ENCODE peak calls at places on chromosomes 3 and 15, in six cellular contexts. One of them, this sample, is unnamed.

GRCh38 chr3:177827517-177828249 is 630.4 kb upstream of the TBL1XR1 start:
- DNase-seq in BJ: peak
- DNase-seq in activated B cell treated with CpG ODN at 0.5 μM for 24 hours: no peak
- DNase-seq in fibroblast of villous mesenchyme: peak
- DNase-seq in endothelial cell: no peak
- DNase-seq in left ventricle myocardium inferior: no peak
- DNase-seq in this sample: peak

GRCh38 chr15:78714890-78715289 is 73.9 kb upstream of the CHRNB4 start:
- DNase-seq in BJ: no peak
- DNase-seq in activated B cell treated with CpG ODN at 0.5 μM for 24 hours: no peak
- DNase-seq in fibroblast of villous mesenchyme: no peak
- DNase-seq in endothelial cell: no peak
- DNase-seq in left ventricle myocardium inferior: no peak
- DNase-seq in this sample: no peak

GRCh38 chr3:185549651-185550111 is 2.7 kb downstream of the LIPH start:
- DNase-seq in BJ: no peak
- DNase-seq in activated B cell treated with CpG ODN at 0.5 μM for 24 hours: no peak
- DNase-seq in fibroblast of villous mesenchyme: peak
- DNase-seq in endothelial cell: no peak
- DNase-seq in left ventricle myocardium inferior: no peak
- DNase-seq in this sample: no peak

GRCh38 chr3:112568642-112569041 is 6.8 kb downstream of the SLC35A5 start:
- DNase-seq in BJ: no peak
- DNase-seq in activated B cell treated with CpG ODN at 0.5 μM for 24 hours: no peak
- DNase-seq in fibroblast of villous mesenchyme: no peak
- DNase-seq in endothelial cell: no peak
- DNase-seq in left ventricle myocardium inferior: no peak
- DNase-seq in this sample: no peak

GRCh38 chr3:126310816-126311215 is 46.4 kb downstream of the KLF15 start:
- DNase-seq in BJ: no peak
- DNase-seq in activated B cell treated with CpG ODN at 0.5 μM for 24 hours: no peak
- DNase-seq in fibroblast of villous mesenchyme: no peak
- DNase-seq in endothelial cell: no peak
- DNase-seq in left ventricle myocardium inferior: no peak
- DNase-seq in this sample: no peak

GRCh38 chr15:69718916-69719315 is 266.3 kb downstream of the RPLP1 start:
- DNase-seq in BJ: no peak
- DNase-seq in activated B cell treated with CpG ODN at 0.5 μM for 24 hours: no peak
- DNase-seq in fibroblast of villous mesenchyme: no peak
- DNase-seq in endothelial cell: no peak
- DNase-seq in left ventricle myocardium inferior: peak
- DNase-seq in this sample: no peak

GRCh38 chr3:137263982-137264777 is 306.4 kb downstream of the IL20RB start:
- DNase-seq in BJ: no peak
- DNase-seq in activated B cell treated with CpG ODN at 0.5 μM for 24 hours: no peak
- DNase-seq in fibroblast of villous mesenchyme: no peak
- DNase-seq in endothelial cell: no peak
- DNase-seq in left ventricle myocardium inferior: peak
- DNase-seq in this sample: no peak

GRCh38 chr15:60086676-60087446 is 82.8 kb downstream of the FOXB1 start:
- DNase-seq in BJ: no peak
- DNase-seq in activated B cell treated with CpG ODN at 0.5 μM for 24 hours: no peak
- DNase-seq in fibroblast of villous mesenchyme: no peak
- DNase-seq in endothelial cell: no peak
- DNase-seq in left ventricle myocardium inferior: no peak
- DNase-seq in this sample: no peak

GRCh38 chr3:126156468-126156867 is 23.9 kb downstream of the ALDH1L1 start:
- DNase-seq in BJ: no peak
- DNase-seq in activated B cell treated with CpG ODN at 0.5 μM for 24 hours: no peak
- DNase-seq in fibroblast of villous mesenchyme: no peak
- DNase-seq in endothelial cell: no peak
- DNase-seq in left ventricle myocardium inferior: no peak
- DNase-seq in this sample: no peak

GRCh38 chr3:157436583-157437300 is at the start of gene PTX3:
- DNase-seq in BJ: peak
- DNase-seq in activated B cell treated with CpG ODN at 0.5 μM for 24 hours: no peak
- DNase-seq in fibroblast of villous mesenchyme: peak
- DNase-seq in endothelial cell: peak
- DNase-seq in left ventricle myocardium inferior: peak
- DNase-seq in this sample: peak

GRCh38 chr3:195821403-195822130 is 9.8 kb upstream of the MUC4 start:
- DNase-seq in BJ: no peak
- DNase-seq in activated B cell treated with CpG ODN at 0.5 μM for 24 hours: no peak
- DNase-seq in fibroblast of villous mesenchyme: no peak
- DNase-seq in endothelial cell: no peak
- DNase-seq in left ventricle myocardium inferior: no peak
- DNase-seq in this sample: no peak

GRCh38 chr15:100713163-100713867 is 110.9 kb downstream of the ASB7 start:
- DNase-seq in BJ: no peak
- DNase-seq in activated B cell treated with CpG ODN at 0.5 μM for 24 hours: no peak
- DNase-seq in fibroblast of villous mesenchyme: peak
- DNase-seq in endothelial cell: no peak
- DNase-seq in left ventricle myocardium inferior: no peak
- DNase-seq in this sample: peak

GRCh38 chr3:127177226-127177625 is 15.7 kb upstream of the PRR23E start:
- DNase-seq in BJ: no peak
- DNase-seq in activated B cell treated with CpG ODN at 0.5 μM for 24 hours: no peak
- DNase-seq in fibroblast of villous mesenchyme: peak
- DNase-seq in endothelial cell: no peak
- DNase-seq in left ventricle myocardium inferior: no peak
- DNase-seq in this sample: no peak

GRCh38 chr3:194310060-194310481 is 41.1 kb downstream of the CPN2 start:
- DNase-seq in BJ: no peak
- DNase-seq in activated B cell treated with CpG ODN at 0.5 μM for 24 hours: no peak
- DNase-seq in fibroblast of villous mesenchyme: no peak
- DNase-seq in endothelial cell: no peak
- DNase-seq in left ventricle myocardium inferior: no peak
- DNase-seq in this sample: no peak

GRCh38 chr3:134846943-134847342 is 51.9 kb downstream of the EPHB1 start:
- DNase-seq in BJ: peak
- DNase-seq in activated B cell treated with CpG ODN at 0.5 μM for 24 hours: no peak
- DNase-seq in fibroblast of villous mesenchyme: peak
- DNase-seq in endothelial cell: no peak
- DNase-seq in left ventricle myocardium inferior: no peak
- DNase-seq in this sample: peak

GRCh38 chr3:102192575-102192974 is 242.2 kb upstream of the ZPLD1 start:
- DNase-seq in BJ: no peak
- DNase-seq in activated B cell treated with CpG ODN at 0.5 μM for 24 hours: no peak
- DNase-seq in fibroblast of villous mesenchyme: no peak
- DNase-seq in endothelial cell: no peak
- DNase-seq in left ventricle myocardium inferior: no peak
- DNase-seq in this sample: no peak

GRCh38 chr15:74497584-74497983 is 36.6 kb upstream of the UBL7 start:
- DNase-seq in BJ: no peak
- DNase-seq in activated B cell treated with CpG ODN at 0.5 μM for 24 hours: no peak
- DNase-seq in fibroblast of villous mesenchyme: no peak
- DNase-seq in endothelial cell: no peak
- DNase-seq in left ventricle myocardium inferior: no peak
- DNase-seq in this sample: no peak

GRCh38 chr3:50003766-50004278 is 63.9 kb downstream of the RBM6 start:
- DNase-seq in BJ: no peak
- DNase-seq in activated B cell treated with CpG ODN at 0.5 μM for 24 hours: no peak
- DNase-seq in fibroblast of villous mesenchyme: no peak
- DNase-seq in endothelial cell: no peak
- DNase-seq in left ventricle myocardium inferior: no peak
- DNase-seq in this sample: no peak

GRCh38 chr3:37993811-37994638 is 3.4 kb downstream of the VILL start:
- DNase-seq in BJ: no peak
- DNase-seq in activated B cell treated with CpG ODN at 0.5 μM for 24 hours: peak
- DNase-seq in fibroblast of villous mesenchyme: peak
- DNase-seq in endothelial cell: peak
- DNase-seq in left ventricle myocardium inferior: peak
- DNase-seq in this sample: peak

GRCh38 chr3:102733811-102734574 is 299.2 kb downstream of the ZPLD1 start:
- DNase-seq in BJ: peak
- DNase-seq in activated B cell treated with CpG ODN at 0.5 μM for 24 hours: no peak
- DNase-seq in fibroblast of villous mesenchyme: peak
- DNase-seq in endothelial cell: no peak
- DNase-seq in left ventricle myocardium inferior: no peak
- DNase-seq in this sample: no peak

GRCh38 chr3:140857993-140858392 is 83.6 kb upstream of the SLC25A36 start:
- DNase-seq in BJ: no peak
- DNase-seq in activated B cell treated with CpG ODN at 0.5 μM for 24 hours: no peak
- DNase-seq in fibroblast of villous mesenchyme: no peak
- DNase-seq in endothelial cell: no peak
- DNase-seq in left ventricle myocardium inferior: no peak
- DNase-seq in this sample: no peak

GRCh38 chr15:88899251-88899650 is 3.9 kb upstream of the HAPLN3 start:
- DNase-seq in BJ: no peak
- DNase-seq in activated B cell treated with CpG ODN at 0.5 μM for 24 hours: no peak
- DNase-seq in fibroblast of villous mesenchyme: no peak
- DNase-seq in endothelial cell: no peak
- DNase-seq in left ventricle myocardium inferior: no peak
- DNase-seq in this sample: no peak

GRCh38 chr15:88898736-88899135 is 3.4 kb upstream of the HAPLN3 start:
- DNase-seq in BJ: no peak
- DNase-seq in activated B cell treated with CpG ODN at 0.5 μM for 24 hours: no peak
- DNase-seq in fibroblast of villous mesenchyme: no peak
- DNase-seq in endothelial cell: no peak
- DNase-seq in left ventricle myocardium inferior: no peak
- DNase-seq in this sample: no peak

GRCh38 chr15:88897142-88897455 is 1.8 kb upstream of the HAPLN3 start:
- DNase-seq in BJ: no peak
- DNase-seq in activated B cell treated with CpG ODN at 0.5 μM for 24 hours: no peak
- DNase-seq in fibroblast of villous mesenchyme: no peak
- DNase-seq in endothelial cell: no peak
- DNase-seq in left ventricle myocardium inferior: no peak
- DNase-seq in this sample: no peak

GRCh38 chr15:88896339-88897033 is 1.1 kb upstream of the HAPLN3 start:
- DNase-seq in BJ: no peak
- DNase-seq in activated B cell treated with CpG ODN at 0.5 μM for 24 hours: no peak
- DNase-seq in fibroblast of villous mesenchyme: no peak
- DNase-seq in endothelial cell: peak
- DNase-seq in left ventricle myocardium inferior: no peak
- DNase-seq in this sample: no peak

DNA sequence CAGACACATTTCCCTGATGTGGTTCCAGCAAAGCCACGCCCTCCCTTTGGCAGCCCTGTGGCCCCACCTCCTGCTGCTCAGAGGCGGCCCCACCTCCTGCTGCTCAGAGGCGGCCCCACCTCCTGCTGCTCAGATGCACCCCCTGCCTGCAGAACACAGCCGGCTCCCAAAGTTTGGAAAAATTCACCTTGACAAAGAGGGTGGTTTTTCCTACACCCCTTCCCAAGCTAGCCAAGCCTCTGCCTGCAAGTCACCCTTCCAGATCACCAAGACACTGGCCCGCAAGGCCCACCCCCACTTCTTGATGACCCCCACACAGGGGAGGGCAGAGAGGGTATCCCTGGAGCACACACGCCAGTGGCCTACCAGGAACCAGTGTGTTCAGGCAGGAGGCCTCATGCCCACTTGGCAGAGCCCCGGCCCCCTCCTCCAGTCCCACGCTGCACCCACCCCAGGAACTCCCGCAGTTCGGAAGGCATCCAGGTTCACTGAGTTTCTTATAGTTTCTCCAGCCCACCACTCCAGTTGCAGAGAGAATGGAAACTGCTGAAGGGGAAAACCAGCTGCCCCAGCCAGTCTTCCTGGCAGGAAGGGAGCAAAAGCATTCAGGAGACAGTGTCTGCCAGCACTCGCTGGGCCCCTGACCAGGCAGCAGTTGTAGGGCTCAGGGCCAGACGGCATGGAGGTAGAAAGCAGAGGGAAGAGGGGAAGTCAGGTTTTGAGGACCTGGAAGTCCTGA is 2.3 kb upstream of the HAPLN3 start:
- DNase-seq in BJ: no peak
- DNase-seq in activated B cell treated with CpG ODN at 0.5 μM for 24 hours: no peak
- DNase-seq in fibroblast of villous mesenchyme: peak
- DNase-seq in endothelial cell: peak
- DNase-seq in left ventricle myocardium inferior: peak
- DNase-seq in this sample: no peak
- TF ChIP-seq CTCF in BJ: peak
- TF ChIP-seq CTCF in activated B cell treated with CpG ODN at 0.5 μM for 24 hours: no peak
- TF ChIP-seq CTCF in fibroblast of villous mesenchyme: peak
- TF ChIP-seq CTCF in endothelial cell: no peak
- TF ChIP-seq CTCF in left ventricle myocardium inferior: peak
- TF ChIP-seq CTCF in this sample: peak

DNA sequence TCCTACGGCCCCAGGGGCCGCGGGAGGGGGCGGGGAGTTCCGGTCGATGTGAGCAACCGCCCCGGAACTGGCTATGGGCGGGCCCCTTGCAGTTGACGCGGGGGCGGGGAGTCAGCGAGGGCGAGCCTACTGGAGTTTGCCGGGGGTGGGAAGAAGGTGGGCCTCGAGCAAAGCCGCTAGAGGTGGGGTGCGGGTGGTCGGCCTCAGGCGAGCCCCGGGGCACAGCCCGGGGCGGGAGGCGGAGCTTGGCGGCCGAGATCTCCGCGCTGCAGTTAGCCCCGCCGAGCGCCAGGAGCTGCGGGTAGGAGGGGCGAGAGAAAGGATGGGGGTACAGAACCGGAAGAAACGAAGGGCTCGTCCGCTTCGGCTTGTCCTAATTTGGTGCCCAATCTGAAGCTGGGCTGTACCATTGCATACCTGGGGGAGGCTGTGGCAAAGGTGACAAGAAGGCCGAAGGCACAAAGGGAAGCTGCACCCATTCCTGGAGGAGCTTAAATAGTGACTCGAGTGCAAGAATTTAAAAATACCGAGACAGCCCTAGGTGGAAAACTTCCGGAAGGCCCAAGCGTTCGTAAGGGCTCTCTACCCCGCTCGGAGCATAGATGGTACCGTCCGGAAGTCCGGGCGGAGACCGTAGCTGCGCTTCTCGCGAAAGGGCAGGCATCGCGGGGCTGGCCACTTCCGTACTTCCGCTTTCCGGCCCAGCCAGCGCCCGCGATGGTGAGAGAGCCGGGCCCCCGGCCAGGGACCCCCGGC is at the start of the genes ARPC4 and TADA3:
- DNase-seq in BJ: peak
- DNase-seq in activated B cell treated with CpG ODN at 0.5 μM for 24 hours: peak
- DNase-seq in fibroblast of villous mesenchyme: peak
- DNase-seq in endothelial cell: peak
- DNase-seq in left ventricle myocardium inferior: peak
- DNase-seq in this sample: peak
- TF ChIP-seq CTCF in BJ: no peak
- TF ChIP-seq CTCF in activated B cell treated with CpG ODN at 0.5 μM for 24 hours: no peak
- TF ChIP-seq CTCF in fibroblast of villous mesenchyme: no peak
- TF ChIP-seq CTCF in endothelial cell: no peak
- TF ChIP-seq CTCF in left ventricle myocardium inferior: peak
- TF ChIP-seq CTCF in this sample: no peak

DNA sequence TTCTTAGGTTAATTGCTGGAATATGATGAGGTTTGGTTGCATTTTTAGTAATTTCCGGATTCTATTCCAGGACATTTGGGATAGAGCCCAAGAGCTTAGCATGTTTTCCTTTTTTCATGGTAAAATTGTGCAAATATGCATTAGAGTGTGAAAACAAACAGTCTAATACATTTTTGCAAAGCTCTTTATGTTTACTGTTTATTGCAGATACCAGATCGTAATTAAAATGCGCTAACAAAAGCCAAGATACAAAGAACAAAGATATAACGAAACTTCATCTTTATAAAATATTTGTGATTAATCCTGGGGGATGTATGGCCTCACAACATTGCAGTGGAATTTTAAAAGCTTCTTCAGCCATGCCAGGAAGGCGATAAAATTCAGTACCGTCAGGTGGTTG is 94.5 kb upstream of the TBC1D5 start:
- DNase-seq in BJ: no peak
- DNase-seq in activated B cell treated with CpG ODN at 0.5 μM for 24 hours: no peak
- DNase-seq in fibroblast of villous mesenchyme: no peak
- DNase-seq in endothelial cell: no peak
- DNase-seq in left ventricle myocardium inferior: no peak
- DNase-seq in this sample: no peak
- TF ChIP-seq CTCF in BJ: no peak
- TF ChIP-seq CTCF in activated B cell treated with CpG ODN at 0.5 μM for 24 hours: no peak
- TF ChIP-seq CTCF in fibroblast of villous mesenchyme: no peak
- TF ChIP-seq CTCF in endothelial cell: no peak
- TF ChIP-seq CTCF in left ventricle myocardium inferior: no peak
- TF ChIP-seq CTCF in this sample: no peak

GRCh38 chr15:38853608-38854007 is 289.0 kb upstream of the RASGRP1 start:
- DNase-seq in BJ: no peak
- DNase-seq in activated B cell treated with CpG ODN at 0.5 μM for 24 hours: no peak
- DNase-seq in fibroblast of villous mesenchyme: peak
- DNase-seq in endothelial cell: peak
- DNase-seq in left ventricle myocardium inferior: no peak
- DNase-seq in this sample: no peak
- TF ChIP-seq CTCF in BJ: peak
- TF ChIP-seq CTCF in activated B cell treated with CpG ODN at 0.5 μM for 24 hours: no peak
- TF ChIP-seq CTCF in fibroblast of villous mesenchyme: peak
- TF ChIP-seq CTCF in endothelial cell: no peak
- TF ChIP-seq CTCF in left ventricle myocardium inferior: peak
- TF ChIP-seq CTCF in this sample: peak